ENCODE peak calls at places on chromosomes 1 and 21, in seven cellular contexts. V, M, G, K, Q, N and A are unnamed samples.

GRCh38 chr21:34073749-34074282 is 438 bp downstream of the MRPS6 start:
- DNase-seq in V (no peak), M (peak; percentile 49), G (peak; percentile 76), K (no peak), Q (peak; percentile 20), N (peak; percentile 12), A (no peak)

GRCh38 chr1:100866041-100866900 is 28.4 kb downstream of the EXTL2 start:
- DNase-seq in V (no peak), M (no peak), G (no peak), K (peak; percentile 57), Q (peak; percentile 72), N (no peak), A (peak; percentile 28)

GRCh38 chr1:178310685-178311105 is 186.1 kb downstream of the CLEC20A start:
- DNase-seq in V (peak; percentile 68), M (no peak), G (peak; percentile 19), K (peak; percentile 74), Q (peak; percentile 73), N (peak; percentile 28), A (peak; percentile 54)

GRCh38 chr1:163068716-163069115 is 445 bp upstream of the RGS4 start:
- DNase-seq in V (peak; percentile 74), M (no peak), G (no peak), K (peak; percentile 60), Q (peak; percentile 46), N (no peak), A (no peak)

GRCh38 chr1:25204797-25205441 is 27.4 kb downstream of the SYF2 start:
- DNase-seq in V (no peak), M (peak; percentile 43), G (peak; percentile 68), K (peak; percentile 63), Q (peak; percentile 55), N (no peak), A (peak; percentile 48)

GRCh38 chr1:1422465-1423244 is 1.6 kb upstream of the ANKRD65 start:
- DNase-seq in V (no peak), M (peak; percentile 56), G (peak; percentile 60), K (peak; percentile 70), Q (peak; percentile 29), N (peak; percentile 43), A (no peak)

GRCh38 chr1:4924356-4924755 is 269.9 kb downstream of the AJAP1 start:
- DNase-seq in V (no peak), M (no peak), G (no peak), K (no peak), Q (no peak), N (no peak), A (no peak)

GRCh38 chr1:14442669-14443068 is 155.8 kb upstream of the KAZN start:
- DNase-seq in V (no peak), M (no peak), G (peak; percentile 45), K (no peak), Q (no peak), N (no peak), A (no peak)

GRCh38 chr1:161032409-161032808 is 6.4 kb downstream of the TSTD1 start:
- DNase-seq in V (no peak), M (no peak), G (no peak), K (no peak), Q (no peak), N (no peak), A (no peak)

GRCh38 chr1:31699341-31699891 is 4.4 kb downstream of the COL16A1 start:
- DNase-seq in V (no peak), M (peak; percentile 61), G (no peak), K (no peak), Q (no peak), N (no peak), A (peak; percentile 49)

GRCh38 chr1:206836111-206836510 is 29.3 kb upstream of the IL20 start:
- DNase-seq in V (no peak), M (no peak), G (no peak), K (peak; percentile 25), Q (peak; percentile 24), N (no peak), A (no peak)

GRCh38 chr1:11071463-11072215 is 11.8 kb upstream of the SRM start:
- DNase-seq in V (peak; percentile 68), M (no peak), G (no peak), K (no peak), Q (no peak), N (no peak), A (no peak)

GRCh38 chr1:78143152-78143551 is 97.4 kb downstream of the GIPC2 start:
- DNase-seq in V (no peak), M (peak; percentile 30), G (no peak), K (no peak), Q (no peak), N (peak; percentile 9), A (no peak)

GRCh38 chr21:35450830-35451229 is 401.7 kb upstream of the RUNX1 start:
- DNase-seq in V (no peak), M (no peak), G (no peak), K (no peak), Q (no peak), N (no peak), A (no peak)

GRCh38 chr1:229596961-229597699 is 28.8 kb downstream of the TAF5L start:
- DNase-seq in V (no peak), M (no peak), G (no peak), K (peak; percentile 79), Q (peak; percentile 76), N (no peak), A (no peak)

GRCh38 chr21:30102881-30103280 is 63.7 kb downstream of the CLDN17 start:
- DNase-seq in V (peak; percentile 15), M (no peak), G (no peak), K (no peak), Q (no peak), N (no peak), A (no peak)

GRCh38 chr1:11982010-11982392 is 1.8 kb downstream of the MFN2 start:
- DNase-seq in V (no peak), M (peak; percentile 51), G (no peak), K (no peak), Q (peak; percentile 39), N (peak; percentile 24), A (no peak)

GRCh38 chr1:164602480-164603093 is 43.6 kb downstream of the PBX1 start:
- DNase-seq in V (peak; percentile 39), M (no peak), G (no peak), K (peak; percentile 86), Q (peak; percentile 70), N (peak; percentile 41), A (no peak)

GRCh38 chr1:152024228-152024627 is 12.6 kb downstream of the S100A11 start:
- DNase-seq in V (no peak), M (no peak), G (no peak), K (no peak), Q (no peak), N (peak; percentile 69), A (no peak)

GRCh38 chr1:195173753-195174152 is 1434.5 kb downstream of the KCNT2 start:
- DNase-seq in V (no peak), M (no peak), G (no peak), K (no peak), Q (no peak), N (no peak), A (no peak)

GRCh38 chr1:170929835-170930554 is 5.3 kb upstream of the MROH9 start:
- DNase-seq in V (peak; percentile 21), M (peak; percentile 21), G (peak; percentile 53), K (peak; percentile 60), Q (peak; percentile 71), N (peak; percentile 38), A (peak; percentile 46)

GRCh38 chr1:168972225-168972624 is 134.3 kb upstream of the ATP1B1 start:
- DNase-seq in V (peak; percentile 79), M (no peak), G (no peak), K (no peak), Q (no peak), N (no peak), A (no peak)

GRCh38 chr1:118947003-118947765 is 41.0 kb downstream of the TBX15 start:
- DNase-seq in V (no peak), M (no peak), G (no peak), K (peak; percentile 12), Q (no peak), N (no peak), A (no peak)

GRCh38 chr1:210883821-210884220 is 250.1 kb downstream of the KCNH1 start:
- DNase-seq in V (no peak), M (no peak), G (no peak), K (peak; percentile 94), Q (peak; percentile 46), N (no peak), A (no peak)

GRCh38 chr1:244112046-244112445 is 61.0 kb downstream of the ZBTB18 start:
- DNase-seq in V (no peak), M (no peak), G (no peak), K (peak; percentile 74), Q (peak; percentile 16), N (no peak), A (no peak)

GRCh38 chr1:103945774-103946173 is 196.1 kb downstream of the AMY1C start:
- DNase-seq in V (no peak), M (no peak), G (no peak), K (no peak), Q (no peak), N (no peak), A (no peak)

GRCh38 chr1:24941566-24941965 is 11.5 kb upstream of the RUNX3 start:
- DNase-seq in V (no peak), M (no peak), G (no peak), K (no peak), Q (no peak), N (no peak), A (no peak)

GRCh38 chr1:71351438-71351837 is 270.6 kb upstream of the ZRANB2 start:
- DNase-seq in V (no peak), M (no peak), G (no peak), K (peak; percentile 73), Q (peak; percentile 87), N (no peak), A (no peak)